ENCODE peak calls at places on chromosomes 1 and 21, in four cellular contexts. F, W, K and M are unnamed samples.

GRCh38 chr21:33266050-33266783 is at the start of gene IL10RB:
- DNase-seq in F (peak; percentile 64), W (peak; percentile 100), K (peak; percentile 72), M (peak; percentile 29)

GRCh38 chr1:88867743-88868521 is 23.4 kb downstream of the GTF2B start:
- DNase-seq in F (no peak), W (no peak), K (no peak), M (no peak)

GRCh38 chr1:52746189-52746588 is 19.9 kb downstream of the ZYG11B start:
- DNase-seq in F (no peak), W (no peak), K (no peak), M (peak; percentile 12)

GRCh38 chr21:35952651-35953340 is 107.5 kb downstream of the SETD4 start:
- DNase-seq in F (no peak), W (no peak), K (no peak), M (no peak)

GRCh38 chr1:64470670-64471217 is 815 bp downstream of the CACHD1 start:
- DNase-seq in F (peak; percentile 15), W (no peak), K (peak; percentile 46), M (no peak)

GRCh38 chr1:93615201-93616150 is 66.2 kb downstream of the BCAR3 start:
- DNase-seq in F (peak; percentile 48), W (peak; percentile 50), K (peak; percentile 28), M (peak; percentile 80)

GRCh38 chr1:10624256-10625050 is 149.7 kb downstream of the PEX14 start:
- DNase-seq in F (no peak), W (no peak), K (no peak), M (no peak)

GRCh38 chr1:65166572-65167305 is 18.7 kb downstream of the AK4 start:
- DNase-seq in F (no peak), W (no peak), K (no peak), M (no peak)

GRCh38 chr21:34320006-34320405 is 43.8 kb upstream of the KCNE2 start:
- DNase-seq in F (no peak), W (no peak), K (no peak), M (no peak)

GRCh38 chr1:185551008-185551407 is 183.2 kb upstream of the HMCN1 start:
- DNase-seq in F (no peak), W (no peak), K (no peak), M (no peak)

GRCh38 chr1:220892997-220893700 is 13.9 kb downstream of the HLX start:
- DNase-seq in F (no peak), W (no peak), K (no peak), M (no peak)

GRCh38 chr1:206814716-206815341 is 42.5 kb upstream of the IL10 start:
- DNase-seq in F (no peak), W (no peak), K (peak; percentile 52), M (no peak)

GRCh38 chr1:154575951-154576566 is 8.5 kb downstream of the CHRNB2 start:
- DNase-seq in F (no peak), W (no peak), K (no peak), M (no peak)

GRCh38 chr1:202140833-202141232 is 3.7 kb downstream of the ARL8A start:
- DNase-seq in F (no peak), W (no peak), K (no peak), M (no peak)

GRCh38 chr1:224368409-224368808 is 11.7 kb downstream of the CNIH4 start:
- DNase-seq in F (no peak), W (no peak), K (no peak), M (no peak)

GRCh38 chr1:161200992-161201827 is 957 bp upstream of the NDUFS2 start:
- DNase-seq in F (no peak), W (peak; percentile 38), K (peak; percentile 87), M (no peak)

GRCh38 chr1:115183158-115183557 is 93.9 kb upstream of the TSPAN2 start:
- DNase-seq in F (no peak), W (no peak), K (no peak), M (no peak)

GRCh38 chr1:58443986-58444603 is 102.4 kb downstream of the OMA1 start:
- DNase-seq in F (no peak), W (no peak), K (no peak), M (no peak)

GRCh38 chr1:156284762-156285161 is 637 bp downstream of the TMEM79 start:
- DNase-seq in F (no peak), W (no peak), K (no peak), M (no peak)

GRCh38 chr1:65469889-65470340 is 49.4 kb downstream of the LEPR start:
- DNase-seq in F (no peak), W (no peak), K (peak; percentile 87), M (peak; percentile 40)

GRCh38 chr1:117802546-117803257 is 126.7 kb downstream of the GDAP2 start:
- DNase-seq in F (no peak), W (no peak), K (peak; percentile 28), M (no peak)

GRCh38 chr1:223246468-223246867 is 103.4 kb upstream of the TLR5 start:
- DNase-seq in F (no peak), W (no peak), K (no peak), M (no peak)

GRCh38 chr1:239262538-239262937 is 123.8 kb upstream of the CHRM3 start:
- DNase-seq in F (no peak), W (no peak), K (no peak), M (no peak)

GRCh38 chr1:26961826-26962225 is 1.6 kb upstream of the KDF1 start:
- DNase-seq in F (peak; percentile 32), W (no peak), K (peak; percentile 70), M (peak; percentile 82)

GRCh38 chr1:161473363-161473762 is 31.9 kb upstream of the FCGR2A start:
- DNase-seq in F (no peak), W (no peak), K (no peak), M (peak; percentile 27)

GRCh38 chr1:3504151-3504822 is 49.8 kb downstream of the ARHGEF16 start:
- DNase-seq in F (peak; percentile 65), W (no peak), K (peak; percentile 94), M (no peak)

GRCh38 chr1:206631085-206631509 is 4.2 kb upstream of the DYRK3 start:
- DNase-seq in F (peak; percentile 82), W (peak; percentile 95), K (peak; percentile 83), M (peak; percentile 78)

GRCh38 chr1:67401443-67401842 is 28.8 kb downstream of the SERBP1 start:
- DNase-seq in F (no peak), W (no peak), K (no peak), M (no peak)

GRCh38 chr21:42047821-42048613 is 23.1 kb upstream of the UMODL1 start:
- DNase-seq in F (no peak), W (no peak), K (peak; percentile 62), M (no peak)

GRCh38 chr1:211935448-211935970 is 99.8 kb downstream of the INTS7 start:
- DNase-seq in F (no peak), W (no peak), K (no peak), M (no peak)
- TF ChIP-seq MYC in F (no peak), W (no peak), K (no peak), M (no peak)

DNA sequence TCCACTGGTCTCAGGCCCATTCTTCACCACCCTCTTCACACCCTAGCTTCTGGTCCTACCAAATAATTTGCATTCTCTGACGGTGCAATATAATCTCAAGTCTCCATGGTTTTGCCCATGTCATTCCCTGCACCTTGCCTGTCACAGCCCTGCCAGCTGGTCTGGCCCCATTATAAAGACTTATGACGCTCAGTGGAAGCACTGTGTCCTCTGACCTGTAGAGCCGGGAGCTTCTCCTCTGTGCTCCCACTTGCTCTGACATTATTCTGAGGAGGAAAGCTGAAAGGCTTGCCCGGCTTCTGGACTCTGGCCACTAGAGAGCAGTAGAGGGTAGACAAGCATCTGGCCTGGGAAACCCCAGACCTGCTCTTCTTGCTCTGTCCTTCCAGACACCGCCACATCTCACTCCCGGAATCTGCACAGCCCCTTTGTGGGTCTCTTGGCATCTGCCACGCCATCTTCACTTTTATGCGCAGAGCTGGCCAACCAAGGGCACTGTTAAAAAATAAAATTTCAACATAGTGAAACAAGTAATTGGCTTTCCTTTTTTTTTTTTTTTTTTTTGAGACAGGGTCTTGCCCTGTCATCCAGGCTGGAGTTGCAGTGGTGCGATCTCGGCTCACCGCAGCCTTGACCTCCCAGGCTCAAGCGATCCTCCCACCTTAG is 44.4 kb downstream of the NENF start:
- DNase-seq in F (peak; percentile 81), W (peak; percentile 92), K (peak; percentile 83), M (peak; percentile 70)
- TF ChIP-seq MYC in F (no peak), W (no peak), K (no peak), M (no peak)

GRCh38 chr1:23325393-23325792 is 18.7 kb downstream of the HNRNPR start:
- DNase-seq in F (no peak), W (no peak), K (no peak), M (no peak)
- TF ChIP-seq MYC in F (no peak), W (no peak), K (no peak), M (no peak)

DNA sequence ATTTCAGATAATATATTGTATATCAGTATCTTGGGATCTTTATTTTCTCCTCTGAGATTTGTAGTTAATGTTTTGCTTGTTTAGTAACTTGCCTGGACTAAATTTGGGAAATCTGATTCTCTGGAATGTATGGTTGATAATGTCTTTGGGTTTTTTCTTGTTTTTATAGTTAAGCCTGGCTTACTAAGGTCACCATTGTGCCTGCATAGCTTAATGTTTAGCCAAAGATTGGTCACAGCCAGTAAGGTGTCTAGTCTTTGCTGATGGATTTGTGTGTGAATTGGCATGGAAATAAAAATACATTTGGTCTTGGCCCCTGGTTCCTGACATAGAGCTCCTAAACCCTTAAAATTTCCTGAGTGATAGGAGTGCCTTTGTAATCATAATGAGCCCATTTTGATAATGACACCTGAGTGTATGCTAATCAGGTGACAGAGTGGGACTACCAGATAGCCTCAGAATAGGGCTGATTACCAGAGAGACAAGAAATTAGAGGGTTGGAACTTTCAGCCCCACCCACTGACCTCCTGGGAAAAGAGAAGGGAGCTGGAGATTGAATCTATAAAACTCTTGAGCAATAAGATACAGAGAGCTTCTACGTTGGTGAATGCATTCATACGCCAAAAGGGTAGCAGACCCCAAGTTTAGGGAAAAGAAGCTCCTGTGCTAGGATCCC is 47.9 kb upstream of the NUF2 start:
- DNase-seq in F (no peak), W (no peak), K (no peak), M (no peak)
- TF ChIP-seq MYC in F (no peak), W (no peak), K (no peak), M (no peak)

GRCh38 chr1:226095286-226095685 is 32.8 kb downstream of the H3-3A start:
- DNase-seq in F (no peak), W (no peak), K (no peak), M (no peak)

GRCh38 chr1:226098870-226099832 is 36.6 kb downstream of the H3-3A start:
- DNase-seq in F (no peak), W (no peak), K (no peak), M (no peak)

GRCh38 chr1:226097866-226098625 is 35.5 kb downstream of the H3-3A start:
- DNase-seq in F (no peak), W (no peak), K (no peak), M (no peak)

GRCh38 chr1:226104671-226105121 is 42.2 kb downstream of the H3-3A start:
- DNase-seq in F (no peak), W (no peak), K (no peak), M (no peak)

GRCh38 chr1:226100436-226101347 is 38.2 kb downstream of the H3-3A start:
- DNase-seq in F (peak; percentile 91), W (no peak), K (peak; percentile 61), M (no peak)
- TF ChIP-seq MYC in F (no peak), W (no peak), K (no peak), M (no peak)